ENCODE peak calls at places on chromosomes 1 and 21, in nine cellular contexts. N is T-helper 1 cell, C is NCI-H510A, R is glutamatergic neuron, T is endodermal cell, F is Calu3, G is foreskin fibroblast, B is sigmoid colon, E is anterior cingulate cortex. V is an unnamed sample.
A peak's percentile ranks its signal among the peaks of the same experiment; 100 is the strongest.

GRCh38 chr21:16468191-16468590 is 738.4 kb downstream of the USP25 start:
- DNase-seq in N (no peak), B (no peak), R (no peak), F (no peak), E (no peak), C (no peak), T (no peak), G (peak; percentile 31), V (no peak)

GRCh38 chr1:10065344-10065685 is 32.6 kb downstream of the UBE4B start:
- DNase-seq in N (no peak), B (no peak), G (no peak), C (no peak), E (no peak), R (no peak), F (no peak), T (no peak), V (no peak)

GRCh38 chr1:214525535-214526019 is 25.8 kb downstream of the PTPN14 start:
- DNase-seq in R (no peak), C (no peak), F (no peak), G (no peak), T (no peak), B (no peak), E (no peak), N (no peak), V (no peak)

GRCh38 chr1:78286686-78287085 is 204.1 kb upstream of the PTGFR start:
- DNase-seq in N (no peak), B (no peak), T (no peak), C (no peak), E (no peak), R (no peak), F (no peak), G (peak; percentile 72), V (no peak)

GRCh38 chr1:11157394-11157793 is 31.8 kb upstream of the ANGPTL7 start:
- DNase-seq in T (no peak), G (no peak), N (no peak), R (no peak), C (no peak), B (peak; percentile 49), E (no peak), F (no peak), V (no peak)

GRCh38 chr1:234750922-234751595 is 141.1 kb upstream of the IRF2BP2 start:
- DNase-seq in R (no peak), T (no peak), C (no peak), G (no peak), B (no peak), N (no peak), E (peak; percentile 34), F (no peak), V (peak; percentile 73)

GRCh38 chr1:66890621-66891020 is 34.0 kb downstream of the DNAI4 start:
- DNase-seq in C (no peak), F (no peak), T (no peak), R (no peak), E (no peak), N (no peak), B (no peak), G (peak; percentile 31), V (no peak)

GRCh38 chr1:246460411-246460810 is 46.7 kb downstream of the SMYD3 start:
- DNase-seq in R (no peak), E (no peak), C (no peak), N (no peak), T (no peak), F (no peak), B (no peak), G (no peak), V (no peak)

GRCh38 chr1:1924849-1925248 is 5.8 kb upstream of the TMEM52 start:
- DNase-seq in C (no peak), F (no peak), E (no peak), T (no peak), R (no peak), G (no peak), B (no peak), N (no peak), V (no peak)

GRCh38 chr1:162389021-162389818 is 7.7 kb downstream of the C1orf226 start:
- DNase-seq in R (no peak), B (no peak), N (no peak), T (peak; percentile 35), F (no peak), E (no peak), C (no peak), G (peak; percentile 76), V (no peak)

GRCh38 chr1:214377886-214378285 is 96.9 kb downstream of the SMYD2 start:
- DNase-seq in C (no peak), F (no peak), G (peak; percentile 73), T (no peak), R (no peak), B (no peak), N (no peak), E (no peak), V (no peak)